ENCODE peak calls at places on chromosomes 4 and X, in six cellular contexts. One of them, this sample, is unnamed.

GRCh38 chrX:72126539-72127140 is 5.1 kb downstream of the RTL5 start:
- DNase-seq in substantia nigra: peak
- DNase-seq in aorta: peak
- DNase-seq in Peyer's patch: peak
- DNase-seq in tibial artery: peak
- DNase-seq in psoas muscle: peak
- DNase-seq in this sample: peak

GRCh38 chr4:21893136-21893535 is 55.4 kb downstream of the KCNIP4 start:
- DNase-seq in aorta: no peak
- DNase-seq in substantia nigra: no peak
- DNase-seq in Peyer's patch: no peak
- DNase-seq in tibial artery: no peak
- DNase-seq in psoas muscle: no peak
- DNase-seq in this sample: no peak

GRCh38 chrX:102863735-102864134 is 73.3 kb upstream of the RAB40AL start:
- DNase-seq in tibial artery: peak
- DNase-seq in aorta: peak
- DNase-seq in Peyer's patch: peak
- DNase-seq in psoas muscle: peak
- DNase-seq in substantia nigra: peak
- DNase-seq in this sample: peak

GRCh38 chrX:23902419-23902818 is 5.3 kb downstream of the APOO start:
- DNase-seq in substantia nigra: no peak
- DNase-seq in aorta: no peak
- DNase-seq in Peyer's patch: no peak
- DNase-seq in tibial artery: no peak
- DNase-seq in psoas muscle: no peak
- DNase-seq in this sample: peak

GRCh38 chrX:129574214-129574613 is 34.2 kb downstream of the OCRL start:
- DNase-seq in Peyer's patch: no peak
- DNase-seq in aorta: no peak
- DNase-seq in tibial artery: no peak
- DNase-seq in substantia nigra: no peak
- DNase-seq in psoas muscle: no peak
- DNase-seq in this sample: no peak

GRCh38 chrX:15158736-15159406 is 111.0 kb downstream of the ASB9 start:
- DNase-seq in psoas muscle: no peak
- DNase-seq in Peyer's patch: no peak
- DNase-seq in aorta: no peak
- DNase-seq in substantia nigra: no peak
- DNase-seq in tibial artery: no peak
- DNase-seq in this sample: peak

GRCh38 chrX:142686653-142687283 is 339.0 kb upstream of the SPANXN4 start:
- DNase-seq in Peyer's patch: no peak
- DNase-seq in psoas muscle: no peak
- DNase-seq in tibial artery: no peak
- DNase-seq in aorta: no peak
- DNase-seq in substantia nigra: no peak
- DNase-seq in this sample: no peak

GRCh38 chr4:95102391-95102790 is 344.6 kb downstream of the BMPR1B start:
- DNase-seq in psoas muscle: no peak
- DNase-seq in aorta: no peak
- DNase-seq in Peyer's patch: no peak
- DNase-seq in tibial artery: no peak
- DNase-seq in substantia nigra: no peak
- DNase-seq in this sample: no peak

GRCh38 chrX:154595559-154595958 is 10.6 kb downstream of the CTAG1A start:
- DNase-seq in psoas muscle: no peak
- DNase-seq in substantia nigra: no peak
- DNase-seq in aorta: no peak
- DNase-seq in Peyer's patch: no peak
- DNase-seq in tibial artery: no peak
- DNase-seq in this sample: no peak

GRCh38 chr4:56768301-56768700 is 53.2 kb downstream of the SPINK2 start:
- DNase-seq in Peyer's patch: no peak
- DNase-seq in aorta: no peak
- DNase-seq in psoas muscle: no peak
- DNase-seq in substantia nigra: no peak
- DNase-seq in tibial artery: no peak
- DNase-seq in this sample: no peak

GRCh38 chr4:6542951-6543350 is 32.0 kb upstream of the MAN2B2 start:
- DNase-seq in psoas muscle: no peak
- DNase-seq in substantia nigra: no peak
- DNase-seq in Peyer's patch: no peak
- DNase-seq in aorta: no peak
- DNase-seq in tibial artery: no peak
- DNase-seq in this sample: no peak

GRCh38 chr4:89797117-89797516 is 39.8 kb downstream of the SNCA start:
- DNase-seq in psoas muscle: no peak
- DNase-seq in substantia nigra: no peak
- DNase-seq in Peyer's patch: no peak
- DNase-seq in tibial artery: no peak
- DNase-seq in aorta: no peak
- DNase-seq in this sample: no peak

GRCh38 chr4:136121431-136121830 is 1410.9 kb downstream of the PCDH18 start:
- DNase-seq in psoas muscle: no peak
- DNase-seq in Peyer's patch: no peak
- DNase-seq in tibial artery: no peak
- DNase-seq in aorta: no peak
- DNase-seq in substantia nigra: no peak
- DNase-seq in this sample: no peak

GRCh38 chr4:52751349-52751911 is at the start of gene ERVMER34-1:
- DNase-seq in tibial artery: peak
- DNase-seq in Peyer's patch: peak
- DNase-seq in aorta: peak
- DNase-seq in substantia nigra: no peak
- DNase-seq in psoas muscle: peak
- DNase-seq in this sample: no peak

GRCh38 chrX:40938418-40938817 is 146.8 kb upstream of the USP9X start:
- DNase-seq in psoas muscle: no peak
- DNase-seq in substantia nigra: no peak
- DNase-seq in aorta: no peak
- DNase-seq in Peyer's patch: no peak
- DNase-seq in tibial artery: no peak
- DNase-seq in this sample: no peak

GRCh38 chrX:81291996-81292395 is 90.1 kb downstream of the SH3BGRL start:
- DNase-seq in Peyer's patch: no peak
- DNase-seq in aorta: no peak
- DNase-seq in substantia nigra: no peak
- DNase-seq in tibial artery: no peak
- DNase-seq in psoas muscle: no peak
- DNase-seq in this sample: no peak

GRCh38 chrX:119186763-119187162 is 49.3 kb upstream of the PGRMC1 start:
- DNase-seq in tibial artery: no peak
- DNase-seq in Peyer's patch: no peak
- DNase-seq in aorta: no peak
- DNase-seq in psoas muscle: no peak
- DNase-seq in substantia nigra: no peak
- DNase-seq in this sample: no peak

GRCh38 chr4:102809691-102810090 is 17.7 kb downstream of the UBE2D3 start:
- DNase-seq in aorta: no peak
- DNase-seq in psoas muscle: no peak
- DNase-seq in tibial artery: no peak
- DNase-seq in substantia nigra: no peak
- DNase-seq in Peyer's patch: no peak
- DNase-seq in this sample: no peak

GRCh38 chr4:85964298-85964697 is 395.6 kb downstream of the MAPK10 start:
- DNase-seq in Peyer's patch: no peak
- DNase-seq in psoas muscle: no peak
- DNase-seq in aorta: no peak
- DNase-seq in tibial artery: no peak
- DNase-seq in substantia nigra: no peak
- DNase-seq in this sample: no peak

DNA sequence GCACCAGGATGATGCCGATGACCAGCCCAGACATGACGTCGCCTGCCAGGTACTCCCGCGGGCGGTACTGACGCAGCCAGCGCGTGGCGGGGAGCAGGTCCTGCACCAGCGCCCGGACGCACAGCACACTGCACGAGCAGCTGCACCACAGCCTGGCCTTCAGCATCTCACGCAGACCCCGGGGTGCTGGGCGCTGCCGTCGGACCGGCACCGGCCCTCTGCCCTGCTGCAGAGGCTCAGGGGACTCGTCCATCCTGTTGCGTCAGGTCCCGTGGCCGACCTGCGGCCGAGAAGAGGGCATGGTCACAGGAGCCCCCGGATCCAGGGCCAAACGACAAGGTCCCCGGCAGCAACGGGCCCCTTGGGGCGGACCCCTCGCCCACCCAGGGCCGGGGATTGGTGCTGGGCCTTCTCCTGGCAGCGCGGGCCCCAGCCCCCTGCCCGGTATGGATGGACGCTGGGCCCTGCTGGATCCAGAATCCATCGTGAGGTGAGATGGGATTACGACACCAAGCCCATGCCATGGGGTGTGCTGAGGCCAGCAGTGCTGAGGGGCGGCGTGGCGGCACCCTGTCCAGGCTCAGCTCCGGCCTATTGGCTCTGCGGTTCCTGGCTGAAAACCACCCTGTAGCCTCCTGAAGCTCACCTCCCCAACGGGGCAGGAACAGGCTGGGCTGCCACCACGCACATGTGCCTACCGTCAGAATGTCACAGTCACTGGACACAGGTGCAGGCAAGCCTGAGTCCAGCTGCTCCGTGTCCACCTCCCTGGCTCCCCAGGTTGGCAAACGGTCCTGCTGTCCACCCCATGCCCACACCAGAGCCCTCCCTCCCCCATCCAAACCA is 1.5 kb downstream of the SLC26A1 start:
- DNase-seq in Peyer's patch: no peak
- DNase-seq in psoas muscle: no peak
- DNase-seq in substantia nigra: no peak
- DNase-seq in aorta: no peak
- DNase-seq in tibial artery: no peak
- DNase-seq in this sample: no peak
- H3K27ac ChIP-seq in Peyer's patch: peak
- H3K27ac ChIP-seq in psoas muscle: no peak
- H3K27ac ChIP-seq in substantia nigra: no peak
- H3K27ac ChIP-seq in aorta: no peak
- H3K27ac ChIP-seq in tibial artery: no peak
- H3K27ac ChIP-seq in this sample: no peak

GRCh38 chr4:93748943-93749342 is 79.6 kb upstream of the ATOH1 start:
- DNase-seq in psoas muscle: no peak
- DNase-seq in Peyer's patch: no peak
- DNase-seq in tibial artery: no peak
- DNase-seq in substantia nigra: no peak
- DNase-seq in aorta: no peak
- DNase-seq in this sample: no peak

GRCh38 chr4:93747220-93747619 is 81.3 kb upstream of the ATOH1 start:
- DNase-seq in Peyer's patch: no peak
- DNase-seq in substantia nigra: no peak
- DNase-seq in psoas muscle: no peak
- DNase-seq in tibial artery: no peak
- DNase-seq in aorta: no peak
- DNase-seq in this sample: no peak

GRCh38 chr4:93749351-93749761 is 79.2 kb upstream of the ATOH1 start:
- DNase-seq in aorta: no peak
- DNase-seq in substantia nigra: no peak
- DNase-seq in psoas muscle: no peak
- DNase-seq in tibial artery: no peak
- DNase-seq in Peyer's patch: no peak
- DNase-seq in this sample: no peak

GRCh38 chr4:93748380-93748779 is 80.2 kb upstream of the ATOH1 start:
- DNase-seq in tibial artery: no peak
- DNase-seq in Peyer's patch: no peak
- DNase-seq in substantia nigra: no peak
- DNase-seq in psoas muscle: no peak
- DNase-seq in aorta: no peak
- DNase-seq in this sample: no peak

DNA sequence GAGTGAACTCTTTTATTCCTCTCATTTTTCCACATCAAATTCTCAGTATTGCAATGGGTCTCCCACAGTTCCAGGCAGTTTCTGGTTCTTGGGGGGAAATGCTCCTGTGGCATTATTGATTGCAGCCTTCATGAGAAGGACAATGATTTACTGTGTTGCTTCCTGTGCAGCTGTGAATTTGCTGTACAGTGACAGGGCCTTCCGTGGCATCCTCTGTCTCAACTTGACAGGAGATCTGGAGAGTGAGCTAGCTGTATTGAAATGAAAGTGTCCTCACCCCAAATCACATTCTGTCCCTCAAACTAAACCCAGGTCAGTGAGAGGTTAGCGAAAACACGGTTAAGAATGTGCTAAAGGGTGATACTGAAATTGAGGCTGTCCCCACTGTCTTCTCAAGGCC is 77.1 kb upstream of the ATOH1 start:
- DNase-seq in Peyer's patch: no peak
- DNase-seq in tibial artery: no peak
- DNase-seq in substantia nigra: no peak
- DNase-seq in aorta: no peak
- DNase-seq in psoas muscle: no peak
- DNase-seq in this sample: no peak
- H3K27ac ChIP-seq in Peyer's patch: no peak
- H3K27ac ChIP-seq in tibial artery: no peak
- H3K27ac ChIP-seq in substantia nigra: peak
- H3K27ac ChIP-seq in aorta: no peak
- H3K27ac ChIP-seq in psoas muscle: no peak
- H3K27ac ChIP-seq in this sample: no peak

DNA sequence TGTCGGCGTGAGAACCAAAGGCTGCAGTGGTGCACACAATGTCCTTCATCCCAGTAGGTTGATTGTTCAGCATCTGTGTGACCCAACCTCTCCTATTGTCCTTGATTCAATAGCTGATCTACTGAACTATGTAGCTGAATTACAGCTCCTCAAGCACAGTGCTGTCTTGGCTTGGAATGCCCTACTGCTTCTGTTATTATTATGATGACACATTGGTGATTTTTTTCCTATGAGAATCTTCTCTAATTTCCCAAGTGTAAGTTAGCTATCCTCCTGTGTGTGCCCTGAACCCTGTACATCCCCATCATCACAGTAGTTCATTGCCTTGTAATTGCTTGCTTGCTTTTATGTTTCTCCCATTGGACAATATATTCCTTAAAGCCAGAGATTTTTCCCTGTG is 294.7 kb downstream of the TRIML1 start:
- DNase-seq in Peyer's patch: no peak
- DNase-seq in psoas muscle: no peak
- DNase-seq in aorta: no peak
- DNase-seq in substantia nigra: no peak
- DNase-seq in tibial artery: no peak
- DNase-seq in this sample: no peak
- H3K27ac ChIP-seq in Peyer's patch: no peak
- H3K27ac ChIP-seq in psoas muscle: no peak
- H3K27ac ChIP-seq in aorta: no peak
- H3K27ac ChIP-seq in substantia nigra: no peak
- H3K27ac ChIP-seq in tibial artery: no peak
- H3K27ac ChIP-seq in this sample: no peak

GRCh38 chrX:51853251-51853650 is 40.2 kb upstream of the MAGED1 start:
- DNase-seq in Peyer's patch: no peak
- DNase-seq in substantia nigra: no peak
- DNase-seq in aorta: no peak
- DNase-seq in psoas muscle: no peak
- DNase-seq in tibial artery: no peak
- DNase-seq in this sample: no peak

GRCh38 chrX:51852621-51853020 is 40.8 kb upstream of the MAGED1 start:
- DNase-seq in Peyer's patch: no peak
- DNase-seq in substantia nigra: no peak
- DNase-seq in psoas muscle: no peak
- DNase-seq in aorta: no peak
- DNase-seq in tibial artery: no peak
- DNase-seq in this sample: no peak

GRCh38 chrX:51855698-51856097 is 37.7 kb upstream of the MAGED1 start:
- DNase-seq in aorta: no peak
- DNase-seq in substantia nigra: no peak
- DNase-seq in tibial artery: no peak
- DNase-seq in Peyer's patch: no peak
- DNase-seq in psoas muscle: no peak
- DNase-seq in this sample: no peak

GRCh38 chrX:51851507-51852085 is 41.8 kb upstream of the MAGED1 start:
- DNase-seq in tibial artery: no peak
- DNase-seq in Peyer's patch: no peak
- DNase-seq in aorta: no peak
- DNase-seq in psoas muscle: no peak
- DNase-seq in substantia nigra: no peak
- DNase-seq in this sample: no peak

GRCh38 chrX:51852096-51852495 is 41.3 kb upstream of the MAGED1 start:
- DNase-seq in Peyer's patch: no peak
- DNase-seq in aorta: no peak
- DNase-seq in tibial artery: no peak
- DNase-seq in substantia nigra: no peak
- DNase-seq in psoas muscle: no peak
- DNase-seq in this sample: no peak
- H3K27ac ChIP-seq in Peyer's patch: no peak
- H3K27ac ChIP-seq in aorta: no peak
- H3K27ac ChIP-seq in tibial artery: no peak
- H3K27ac ChIP-seq in substantia nigra: no peak
- H3K27ac ChIP-seq in psoas muscle: no peak
- H3K27ac ChIP-seq in this sample: no peak